ENCODE peak calls at places on chromosomes 13 and 19, in six cellular contexts. H is K562; P is heart left ventricle; G is body of pancreas; N is A549; E is CD8-positive, alpha-beta memory T cell. L is an unnamed sample. For H3K4me1, the result is how much of the 10 kb centered on the place peaks cover.

GRCh38 chr19:556611-557382 is 12.9 kb downstream of the GZMM start:
- DNase-seq in P (no peak), E (no peak), G (no peak), H (peak), N (no peak), L (no peak)

GRCh38 chr19:57338798-57339378 is 12.2 kb upstream of the ZNF304 start:
- DNase-seq in P (peak), H (no peak), G (no peak), E (no peak), N (no peak), L (no peak)

GRCh38 chr13:20503088-20504083 is 22.3 kb downstream of the CRYL1 start:
- DNase-seq in P (no peak), N (no peak), H (no peak), G (no peak), E (no peak), L (no peak)

GRCh38 chr13:112700291-112701060 is 10.6 kb downstream of the ATP11A start:
- DNase-seq in N (no peak), G (no peak), E (no peak), H (no peak), P (no peak), L (no peak)

GRCh38 chr13:79030513-79030912 is 371.6 kb upstream of the OBI1 start:
- DNase-seq in N (no peak), E (no peak), G (no peak), H (no peak), P (no peak), L (no peak)

GRCh38 chr13:33524086-33524485 is 238.5 kb upstream of the STARD13 start:
- DNase-seq in N (no peak), G (peak), H (no peak), E (no peak), P (no peak), L (no peak)

GRCh38 chr19:35295792-35296462 is 4.0 kb downstream of the MAG start:
- DNase-seq in E (peak), P (no peak), G (no peak), N (no peak), H (peak), L (no peak)

GRCh38 chr13:62997696-62998095 is 1582.0 kb upstream of the PCDH20 start:
- DNase-seq in N (no peak), G (no peak), P (no peak), E (no peak), H (no peak), L (no peak)

GRCh38 chr19:43777163-43777700 is 3.5 kb downstream of the KCNN4 start:
- DNase-seq in G (no peak), E (peak), P (no peak), N (peak), H (peak), L (no peak)

GRCh38 chr13:44904982-44905381 is 84.3 kb downstream of the NUFIP1 start:
- DNase-seq in P (peak), E (no peak), H (no peak), G (peak), N (peak), L (peak)

GRCh38 chr13:70432276-70432805 is 324.1 kb upstream of the KLHL1 start:
- DNase-seq in G (no peak), N (no peak), E (no peak), H (no peak), P (no peak), L (no peak)

GRCh38 chr19:49560358-49560900 is 19.9 kb downstream of the NOSIP start:
- DNase-seq in H (peak), E (peak), G (peak), P (peak), N (no peak), L (no peak)
- H3K4me1 ChIP-seq in H (under half), E (half or more), G (half or more), P (under half), N (under half), L (under half)

DNA sequence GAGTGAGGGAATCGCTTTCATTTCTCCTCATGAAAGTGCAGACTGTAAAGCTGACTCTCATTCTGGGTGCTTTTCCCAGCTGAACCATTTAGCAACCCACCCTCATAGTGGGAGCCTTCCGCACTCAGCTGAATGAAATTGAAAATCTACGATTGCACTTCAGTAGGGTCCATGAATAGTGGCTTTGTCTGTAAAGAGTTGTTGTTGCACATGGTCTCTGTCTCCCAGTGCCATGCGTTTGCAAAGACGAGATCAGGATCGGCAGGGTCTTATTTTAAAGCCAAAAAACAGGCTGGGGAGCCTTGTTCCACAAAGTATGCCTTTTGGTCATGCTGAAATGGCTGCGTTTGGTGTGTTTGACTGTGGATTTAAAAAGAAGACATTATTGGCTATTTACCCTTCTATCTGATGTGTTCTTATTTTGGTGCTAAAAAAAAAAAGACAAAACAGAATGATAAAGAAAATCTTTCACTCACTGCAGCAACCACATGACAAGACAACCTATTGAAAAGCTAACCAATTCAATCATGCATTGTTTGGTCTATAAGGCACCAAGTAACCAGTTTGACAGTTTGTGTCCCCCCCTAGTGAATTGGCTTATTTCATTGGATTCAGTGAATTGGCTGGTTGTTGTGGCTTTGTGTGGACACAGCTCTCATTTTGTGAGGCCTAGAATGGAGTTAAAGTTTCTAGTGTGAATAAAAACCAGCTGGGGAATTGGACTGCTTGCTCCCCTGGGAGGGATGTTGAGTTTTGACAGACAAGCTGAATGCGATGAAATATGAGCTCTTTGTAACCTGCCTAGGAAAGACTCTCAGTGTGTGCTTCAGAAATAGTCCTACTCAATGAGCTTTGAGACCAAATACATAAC is 65.6 kb downstream of the ARHGAP35 start:
- DNase-seq in E (no peak), H (no peak), N (no peak), P (no peak), G (no peak), L (peak)
- H3K4me1 ChIP-seq in E (under half), H (under half), N (half or more), P (under half), G (under half), L (under half)

DNA sequence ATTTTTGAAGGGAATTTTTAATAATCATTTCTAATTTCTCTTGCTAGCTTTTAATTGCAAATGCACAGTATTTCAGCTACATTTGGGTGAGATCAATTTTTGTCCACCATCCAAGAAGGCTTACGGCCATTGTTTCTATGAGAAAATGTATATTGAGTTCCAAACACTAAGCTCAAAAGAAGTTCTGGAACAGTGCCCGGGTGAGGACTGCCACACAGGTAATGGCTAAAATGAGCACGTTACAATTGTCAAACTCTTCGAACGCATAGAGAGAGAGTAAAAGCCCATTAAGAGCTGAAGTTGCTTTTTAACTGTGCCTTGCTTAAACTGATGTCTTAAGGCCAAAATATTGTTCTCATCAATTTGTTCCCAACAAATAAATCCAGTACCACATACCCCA is 755.0 kb downstream of the DIAPH3 start:
- DNase-seq in G (peak), E (no peak), P (no peak), H (no peak), N (no peak), L (peak)
- H3K4me1 ChIP-seq in G (under half), E (under half), P (under half), H (under half), N (under half), L (under half)

GRCh38 chr13:110320645-110321044 is 13.6 kb downstream of the COL4A2 start:
- DNase-seq in P (no peak), G (no peak), N (no peak), E (no peak), H (no peak), L (no peak)
- H3K4me1 ChIP-seq in P (half or more), G (under half), N (half or more), E (under half), H (under half), L (under half)

GRCh38 chr13:41960195-41960699 is 662 bp downstream of the VWA8 start:
- DNase-seq in G (peak), E (no peak), N (peak), H (no peak), P (peak), L (peak)
- H3K4me1 ChIP-seq in G (under half), E (under half), N (under half), H (under half), P (under half), L (under half)

GRCh38 chr19:29502581-29502850 is 23.3 kb upstream of the VSTM2B start:
- DNase-seq in G (no peak), H (no peak), N (no peak), P (no peak), E (no peak), L (no peak)
- H3K4me1 ChIP-seq in G (under half), H (under half), N (under half), P (under half), E (under half), L (under half)